ENCODE peak calls at places on chromosomes 7 and 10, in four cellular contexts. M, F, A and J are unnamed samples.
A peak's percentile ranks its signal among the peaks of the same experiment; 100 is the strongest.

GRCh38 chr7:127390186-127390816 is 2.2 kb downstream of the ZNF800 start:
- DNase-seq in M (no peak), F (no peak), A (no peak), J (no peak)

GRCh38 chr7:80773787-80774508 is 135.5 kb downstream of the CD36 start:
- DNase-seq in M (no peak), F (no peak), A (no peak), J (no peak)

GRCh38 chr10:113069595-113069994 is 119.5 kb downstream of the TCF7L2 start:
- DNase-seq in M (no peak), F (no peak), A (no peak), J (peak; percentile 69)

GRCh38 chr7:46960974-46961373 is 620.9 kb downstream of the TNS3 start:
- DNase-seq in M (no peak), F (no peak), A (no peak), J (no peak)

GRCh38 chr7:77811895-77812685 is 13.5 kb downstream of the PHTF2 start:
- DNase-seq in A (no peak), M (no peak), F (peak; percentile 67), J (peak; percentile 85)

GRCh38 chr10:27746364-27747095 is 911 bp upstream of the MKX start:
- DNase-seq in F (no peak), M (no peak), A (no peak), J (no peak)

GRCh38 chr7:83517026-83517700 is 131.8 kb downstream of the SEMA3E start:
- DNase-seq in M (no peak), A (no peak), F (no peak), J (no peak)

GRCh38 chr7:40694991-40695390 is 560.2 kb downstream of the SUGCT start:
- DNase-seq in A (no peak), F (no peak), M (no peak), J (no peak)

GRCh38 chr7:77419102-77419501 is 3.0 kb upstream of the GSAP start:
- DNase-seq in F (no peak), M (no peak), A (no peak), J (no peak)

GRCh38 chr10:8410506-8410905 is 356.0 kb downstream of the GATA3 start:
- DNase-seq in M (no peak), F (no peak), A (no peak), J (peak; percentile 3)

GRCh38 chr7:30278386-30278785 is 6.0 kb upstream of the ZNRF2 start:
- DNase-seq in M (no peak), F (no peak), A (no peak), J (no peak)

GRCh38 chr10:99370993-99371392 is 41.8 kb downstream of the CNNM1 start:
- DNase-seq in M (no peak), F (peak; percentile 61), A (no peak), J (no peak)

GRCh38 chr10:33820531-33820930 is 486.1 kb upstream of the NRP1 start:
- DNase-seq in M (no peak), A (no peak), F (no peak), J (no peak)

GRCh38 chr7:69739182-69739581 is 140.9 kb downstream of the AUTS2 start:
- DNase-seq in F (no peak), A (no peak), M (peak; percentile 8), J (no peak)